ENCODE peak calls at places on chromosomes 7 and 10, in four cellular contexts. X is iris pigment epithelial cell, F is AG10803, E is H4. D is an unnamed sample.

GRCh38 chr7:47314248-47314647 is 267.7 kb downstream of the TNS3 start:
- DNase-seq in X (no peak), F (no peak), E (no peak), D (no peak)

GRCh38 chr7:50660040-50660829 is 95.0 kb upstream of the DDC start:
- DNase-seq in X (no peak), F (no peak), E (no peak), D (no peak)

GRCh38 chr10:128124813-128125403 is 1.3 kb downstream of the MKI67 start:
- DNase-seq in X (no peak), F (no peak), E (no peak), D (no peak)

GRCh38 chr10:29496341-29497162 is 138.2 kb downstream of the SVIL start:
- DNase-seq in X (peak), F (peak), E (peak), D (peak)

GRCh38 chr10:104218751-104219150 is 13.4 kb downstream of the CFAP43 start:
- DNase-seq in X (no peak), F (no peak), E (no peak), D (no peak)

GRCh38 chr10:51000164-51000563 is 74.1 kb upstream of the PRKG1 start:
- DNase-seq in X (peak), F (peak), E (no peak), D (peak)

GRCh38 chr7:151552352-151553028 is 32.8 kb upstream of the RHEB start:
- DNase-seq in X (no peak), F (no peak), E (peak), D (no peak)

GRCh38 chr7:11831383-11831726 is 643 bp downstream of the THSD7A start:
- DNase-seq in X (peak), F (no peak), E (no peak), D (peak)

GRCh38 chr7:41232086-41232485 is 470.8 kb downstream of the INHBA start:
- DNase-seq in X (peak), F (peak), E (no peak), D (peak)

GRCh38 chr7:66517212-66517909 is 111.3 kb upstream of the KCTD7 start:
- DNase-seq in X (no peak), F (no peak), E (no peak), D (peak)

GRCh38 chr10:80136134-80136571 is 3.6 kb downstream of the PLAC9 start:
- DNase-seq in X (peak), F (peak), E (no peak), D (peak)

GRCh38 chr10:126242352-126243260 is 145.7 kb downstream of the ADAM12 start:
- DNase-seq in X (peak), F (peak), E (no peak), D (peak)

GRCh38 chr7:153103219-153103618 is 343.7 kb downstream of the ACTR3B start:
- DNase-seq in X (no peak), F (no peak), E (no peak), D (no peak)

GRCh38 chr7:78402096-78402495 is 603.5 kb downstream of the PHTF2 start:
- DNase-seq in X (no peak), F (no peak), E (no peak), D (no peak)

GRCh38 chr10:100502926-100503480 is 16.7 kb downstream of the SEC31B start:
- DNase-seq in X (peak), F (peak), E (no peak), D (peak)

GRCh38 chr10:29998142-29998808 is 61.1 kb downstream of the JCAD start:
- DNase-seq in X (peak), F (peak), E (peak), D (peak)

GRCh38 chr10:1358860-1359598 is 302.8 kb downstream of the WDR37 start:
- DNase-seq in X (no peak), F (no peak), E (no peak), D (no peak)

GRCh38 chr7:141640239-141640840 is 61.6 kb downstream of the DENND11 start:
- DNase-seq in X (no peak), F (no peak), E (no peak), D (no peak)

GRCh38 chr10:103232772-103233488 is 12.8 kb upstream of the RPEL1 start:
- DNase-seq in X (peak), F (peak), E (peak), D (peak)

GRCh38 chr7:33705333-33705833 is 200.0 kb upstream of the BMPER start:
- DNase-seq in X (no peak), F (no peak), E (no peak), D (no peak)

GRCh38 chr7:82018226-82018625 is 248.4 kb upstream of the HGF start:
- DNase-seq in X (no peak), F (peak), E (no peak), D (peak)

GRCh38 chr7:72751378-72751777 is 76.6 kb downstream of the TYW1B start:
- DNase-seq in X (no peak), F (no peak), E (no peak), D (no peak)

GRCh38 chr7:124412531-124412930 is 353.1 kb downstream of the GPR37 start:
- DNase-seq in X (no peak), F (no peak), E (no peak), D (no peak)

GRCh38 chr10:29386347-29386999 is 97.6 kb downstream of the LYZL1 start:
- DNase-seq in X (peak), F (peak), E (no peak), D (peak)

GRCh38 chr7:39430441-39430840 is 135.8 kb upstream of the YAE1 start:
- DNase-seq in X (no peak), F (no peak), E (no peak), D (no peak)

GRCh38 chr10:33441561-33441960 is 107.1 kb upstream of the NRP1 start:
- DNase-seq in X (peak), F (no peak), E (peak), D (no peak)

GRCh38 chr10:42961156-42961589 is 115.7 kb upstream of the RET start:
- DNase-seq in X (no peak), F (no peak), E (no peak), D (no peak)

GRCh38 chr10:10872035-10872673 is 145.5 kb upstream of the CELF2 start:
- DNase-seq in X (peak), F (peak), E (peak), D (peak)

GRCh38 chr7:40673285-40673684 is 538.5 kb downstream of the SUGCT start:
- DNase-seq in X (peak), F (peak), E (peak), D (peak)